ENCODE peak calls at places on chromosomes 2 and 18, in six cellular contexts. One of them, this sample, is unnamed.

GRCh38 chr18:37385846-37386435 is 179.7 kb downstream of the CELF4 start:
- DNase-seq in stimulated activated CD8-positive, alpha-beta memory T cell treated with anti-CD3 and anti-CD28 coated beads, Interleukin-7, amount 100 ng/mL, for 24 hours: no peak
- DNase-seq in NCI-H774: peak; percentile 19
- DNase-seq in memory B cell: peak; percentile 16
- DNase-seq in astrocyte of the hippocampus: peak; percentile 54
- DNase-seq in fibroblast of the conjunctiva: no peak
- DNase-seq in this sample: no peak

GRCh38 chr2:62489702-62490101 is 16.3 kb downstream of the TMEM17 start:
- DNase-seq in stimulated activated CD8-positive, alpha-beta memory T cell treated with anti-CD3 and anti-CD28 coated beads, Interleukin-7, amount 100 ng/mL, for 24 hours: no peak
- DNase-seq in NCI-H774: no peak
- DNase-seq in memory B cell: no peak
- DNase-seq in astrocyte of the hippocampus: no peak
- DNase-seq in fibroblast of the conjunctiva: no peak
- DNase-seq in this sample: no peak

GRCh38 chr2:234913208-234913626 is 38.6 kb upstream of the SH3BP4 start:
- DNase-seq in stimulated activated CD8-positive, alpha-beta memory T cell treated with anti-CD3 and anti-CD28 coated beads, Interleukin-7, amount 100 ng/mL, for 24 hours: no peak
- DNase-seq in NCI-H774: peak; percentile 8
- DNase-seq in memory B cell: no peak
- DNase-seq in astrocyte of the hippocampus: peak; percentile 23
- DNase-seq in fibroblast of the conjunctiva: no peak
- DNase-seq in this sample: peak; percentile 12

GRCh38 chr2:64052468-64053241 is 33.4 kb upstream of the VPS54 start:
- DNase-seq in stimulated activated CD8-positive, alpha-beta memory T cell treated with anti-CD3 and anti-CD28 coated beads, Interleukin-7, amount 100 ng/mL, for 24 hours: no peak
- DNase-seq in NCI-H774: no peak
- DNase-seq in memory B cell: no peak
- DNase-seq in astrocyte of the hippocampus: peak; percentile 7
- DNase-seq in fibroblast of the conjunctiva: no peak
- DNase-seq in this sample: peak; percentile 2

GRCh38 chr2:241901500-241902351 is 32.2 kb downstream of the RTP5 start:
- DNase-seq in stimulated activated CD8-positive, alpha-beta memory T cell treated with anti-CD3 and anti-CD28 coated beads, Interleukin-7, amount 100 ng/mL, for 24 hours: no peak
- DNase-seq in NCI-H774: no peak
- DNase-seq in memory B cell: no peak
- DNase-seq in astrocyte of the hippocampus: peak; percentile 55
- DNase-seq in fibroblast of the conjunctiva: no peak
- DNase-seq in this sample: no peak

GRCh38 chr2:109284816-109285215 is 155.8 kb downstream of the SH3RF3 start:
- DNase-seq in stimulated activated CD8-positive, alpha-beta memory T cell treated with anti-CD3 and anti-CD28 coated beads, Interleukin-7, amount 100 ng/mL, for 24 hours: no peak
- DNase-seq in NCI-H774: peak; percentile 27
- DNase-seq in memory B cell: no peak
- DNase-seq in astrocyte of the hippocampus: peak; percentile 62
- DNase-seq in fibroblast of the conjunctiva: peak; percentile 35
- DNase-seq in this sample: no peak

GRCh38 chr18:51010218-51010617 is 19.8 kb upstream of the SMAD4 start:
- DNase-seq in stimulated activated CD8-positive, alpha-beta memory T cell treated with anti-CD3 and anti-CD28 coated beads, Interleukin-7, amount 100 ng/mL, for 24 hours: no peak
- DNase-seq in NCI-H774: no peak
- DNase-seq in memory B cell: no peak
- DNase-seq in astrocyte of the hippocampus: no peak
- DNase-seq in fibroblast of the conjunctiva: no peak
- DNase-seq in this sample: no peak

GRCh38 chr2:172496096-172496709 is 59.7 kb upstream of the PDK1 start:
- DNase-seq in stimulated activated CD8-positive, alpha-beta memory T cell treated with anti-CD3 and anti-CD28 coated beads, Interleukin-7, amount 100 ng/mL, for 24 hours: no peak
- DNase-seq in NCI-H774: no peak
- DNase-seq in memory B cell: no peak
- DNase-seq in astrocyte of the hippocampus: no peak
- DNase-seq in fibroblast of the conjunctiva: no peak
- DNase-seq in this sample: no peak

GRCh38 chr2:239026711-239027430 is 179.0 kb downstream of the TWIST2 start:
- DNase-seq in stimulated activated CD8-positive, alpha-beta memory T cell treated with anti-CD3 and anti-CD28 coated beads, Interleukin-7, amount 100 ng/mL, for 24 hours: no peak
- DNase-seq in NCI-H774: no peak
- DNase-seq in memory B cell: no peak
- DNase-seq in astrocyte of the hippocampus: no peak
- DNase-seq in fibroblast of the conjunctiva: no peak
- DNase-seq in this sample: no peak

GRCh38 chr2:98547092-98547798 is 61.1 kb downstream of the COA5 start:
- DNase-seq in stimulated activated CD8-positive, alpha-beta memory T cell treated with anti-CD3 and anti-CD28 coated beads, Interleukin-7, amount 100 ng/mL, for 24 hours: no peak
- DNase-seq in NCI-H774: no peak
- DNase-seq in memory B cell: no peak
- DNase-seq in astrocyte of the hippocampus: no peak
- DNase-seq in fibroblast of the conjunctiva: no peak
- DNase-seq in this sample: no peak

GRCh38 chr2:200616193-200616592 is 30.4 kb downstream of the AOX1 start:
- DNase-seq in stimulated activated CD8-positive, alpha-beta memory T cell treated with anti-CD3 and anti-CD28 coated beads, Interleukin-7, amount 100 ng/mL, for 24 hours: no peak
- DNase-seq in NCI-H774: no peak
- DNase-seq in memory B cell: no peak
- DNase-seq in astrocyte of the hippocampus: no peak
- DNase-seq in fibroblast of the conjunctiva: no peak
- DNase-seq in this sample: no peak

GRCh38 chr18:23825978-23826405 is 136.7 kb downstream of the LAMA3 start:
- DNase-seq in stimulated activated CD8-positive, alpha-beta memory T cell treated with anti-CD3 and anti-CD28 coated beads, Interleukin-7, amount 100 ng/mL, for 24 hours: no peak
- DNase-seq in NCI-H774: no peak
- DNase-seq in memory B cell: no peak
- DNase-seq in astrocyte of the hippocampus: peak; percentile 93
- DNase-seq in fibroblast of the conjunctiva: peak; percentile 93
- DNase-seq in this sample: peak; percentile 17

GRCh38 chr2:39547811-39548719 is 111.0 kb upstream of the MAP4K3 start:
- DNase-seq in stimulated activated CD8-positive, alpha-beta memory T cell treated with anti-CD3 and anti-CD28 coated beads, Interleukin-7, amount 100 ng/mL, for 24 hours: no peak
- DNase-seq in NCI-H774: no peak
- DNase-seq in memory B cell: no peak
- DNase-seq in astrocyte of the hippocampus: peak; percentile 42
- DNase-seq in fibroblast of the conjunctiva: no peak
- DNase-seq in this sample: no peak

GRCh38 chr18:58363767-58364540 is 264.9 kb downstream of the ALPK2 start:
- DNase-seq in stimulated activated CD8-positive, alpha-beta memory T cell treated with anti-CD3 and anti-CD28 coated beads, Interleukin-7, amount 100 ng/mL, for 24 hours: no peak
- DNase-seq in NCI-H774: no peak
- DNase-seq in memory B cell: no peak
- DNase-seq in astrocyte of the hippocampus: peak; percentile 42
- DNase-seq in fibroblast of the conjunctiva: no peak
- DNase-seq in this sample: no peak

GRCh38 chr18:12652861-12653401 is 5.0 kb downstream of the SPIRE1 start:
- DNase-seq in stimulated activated CD8-positive, alpha-beta memory T cell treated with anti-CD3 and anti-CD28 coated beads, Interleukin-7, amount 100 ng/mL, for 24 hours: no peak
- DNase-seq in NCI-H774: no peak
- DNase-seq in memory B cell: no peak
- DNase-seq in astrocyte of the hippocampus: peak; percentile 39
- DNase-seq in fibroblast of the conjunctiva: no peak
- DNase-seq in this sample: peak; percentile 33

GRCh38 chr2:144152817-144153271 is 367.1 kb downstream of the ZEB2 start:
- DNase-seq in stimulated activated CD8-positive, alpha-beta memory T cell treated with anti-CD3 and anti-CD28 coated beads, Interleukin-7, amount 100 ng/mL, for 24 hours: no peak
- DNase-seq in NCI-H774: no peak
- DNase-seq in memory B cell: peak; percentile 4
- DNase-seq in astrocyte of the hippocampus: peak; percentile 30
- DNase-seq in fibroblast of the conjunctiva: no peak
- DNase-seq in this sample: peak; percentile 14

GRCh38 chr2:46365913-46366674 is 68.9 kb downstream of the EPAS1 start:
- DNase-seq in stimulated activated CD8-positive, alpha-beta memory T cell treated with anti-CD3 and anti-CD28 coated beads, Interleukin-7, amount 100 ng/mL, for 24 hours: no peak
- DNase-seq in NCI-H774: no peak
- DNase-seq in memory B cell: no peak
- DNase-seq in astrocyte of the hippocampus: peak; percentile 38
- DNase-seq in fibroblast of the conjunctiva: no peak
- DNase-seq in this sample: no peak

GRCh38 chr2:74653985-74654882 is at the start of gene SEMA4F:
- DNase-seq in stimulated activated CD8-positive, alpha-beta memory T cell treated with anti-CD3 and anti-CD28 coated beads, Interleukin-7, amount 100 ng/mL, for 24 hours: peak; percentile 90
- DNase-seq in NCI-H774: peak; percentile 98
- DNase-seq in memory B cell: peak; percentile 91
- DNase-seq in astrocyte of the hippocampus: peak; percentile 99
- DNase-seq in fibroblast of the conjunctiva: peak; percentile 88
- DNase-seq in this sample: peak; percentile 95